ENCODE peak calls at places on chromosomes 6 and 20, in six cellular contexts. R is effector memory CD4-positive, alpha-beta T cell; M is heart left ventricle; S is ascending aorta; E is right lobe of liver; A is body of pancreas. V is an unnamed sample. For H3K4me1, the result is how much of the 10 kb centered on the place peaks cover.

GRCh38 chr6:21393426-21394165 is 200.0 kb upstream of the SOX4 start:
- DNase-seq in R (no peak), M (no peak), S (no peak), E (no peak), A (no peak), V (no peak)

GRCh38 chr6:119006972-119007371 is 71.5 kb downstream of the FAM184A start:
- DNase-seq in R (no peak), M (no peak), S (no peak), E (no peak), A (no peak), V (no peak)

GRCh38 chr6:47355496-47355895 is 45.8 kb upstream of the TNFRSF21 start:
- DNase-seq in R (no peak), M (no peak), S (no peak), E (no peak), A (no peak), V (no peak)

GRCh38 chr20:51650685-51651134 is 108.2 kb upstream of the NFATC2 start:
- DNase-seq in R (no peak), M (no peak), S (no peak), E (no peak), A (no peak), V (no peak)

GRCh38 chr20:53316221-53316937 is 277.3 kb downstream of the ZNF217 start:
- DNase-seq in R (no peak), M (no peak), S (no peak), E (no peak), A (no peak), V (no peak)

GRCh38 chr6:114342826-114343781 is at the start of gene HS3ST5:
- DNase-seq in R (no peak), M (peak), S (no peak), E (peak), A (peak), V (peak)

GRCh38 chr20:3486850-3487249 is 16.0 kb downstream of the ATRN start:
- DNase-seq in R (no peak), M (no peak), S (no peak), E (no peak), A (no peak), V (no peak)

GRCh38 chr6:147190556-147190955 is 13.7 kb upstream of the STXBP5 start:
- DNase-seq in R (no peak), M (no peak), S (no peak), E (no peak), A (no peak), V (no peak)

GRCh38 chr6:24833711-24834386 is 35.1 kb upstream of the ARMH2 start:
- DNase-seq in R (no peak), M (no peak), S (no peak), E (no peak), A (no peak), V (no peak)

GRCh38 chr6:113376847-113377165 is 480.3 kb upstream of the MARCKS start:
- DNase-seq in R (no peak), M (no peak), S (no peak), E (no peak), A (no peak), V (no peak)

GRCh38 chr20:9444921-9445320 is 69.5 kb upstream of the LAMP5 start:
- DNase-seq in R (no peak), M (no peak), S (no peak), E (no peak), A (no peak), V (no peak)

GRCh38 chr6:135680964-135681913 is 170.3 kb upstream of the PDE7B start:
- DNase-seq in R (no peak), M (no peak), S (no peak), E (peak), A (no peak), V (no peak)

GRCh38 chr20:53834044-53834442 is 236.4 kb downstream of the BCAS1 start:
- DNase-seq in R (no peak), M (no peak), S (no peak), E (no peak), A (no peak), V (no peak)

GRCh38 chr6:39344821-39345280 is 22.3 kb upstream of the KCNK16 start:
- DNase-seq in R (no peak), M (peak), S (no peak), E (no peak), A (no peak), V (no peak)

GRCh38 chr20:528923-529594 is 14.5 kb downstream of the CSNK2A1 start:
- DNase-seq in R (no peak), M (no peak), S (no peak), E (no peak), A (no peak), V (no peak)

GRCh38 chr6:166478782-166479592 is 96.2 kb upstream of the MPC1 start:
- DNase-seq in R (no peak), M (no peak), S (no peak), E (no peak), A (no peak), V (peak)

GRCh38 chr20:63635431-63636141 is 8.7 kb upstream of the GMEB2 start:
- DNase-seq in R (peak), M (no peak), S (no peak), E (no peak), A (no peak), V (no peak)

GRCh38 chr6:133953634-133954415 is 801 bp downstream of the TBPL1 start:
- DNase-seq in R (no peak), M (no peak), S (no peak), E (no peak), A (peak), V (no peak)

GRCh38 chr20:3679749-3680700 is 1.8 kb downstream of the ADAM33 start:
- DNase-seq in R (no peak), M (peak), S (peak), E (no peak), A (no peak), V (no peak)

GRCh38 chr6:33217681-33218080 is 9.4 kb downstream of the RING1 start:
- DNase-seq in R (no peak), M (no peak), S (no peak), E (peak), A (no peak), V (no peak)

GRCh38 chr6:157099912-157100593 is 223.3 kb downstream of the TMEM242 start:
- DNase-seq in R (peak), M (no peak), S (no peak), E (no peak), A (no peak), V (no peak)

GRCh38 chr6:117270121-117270959 is 5.0 kb downstream of the VGLL2 start:
- DNase-seq in R (no peak), M (no peak), S (no peak), E (no peak), A (no peak), V (no peak)

GRCh38 chr6:56671651-56672461 is 29.2 kb upstream of the DST start:
- DNase-seq in R (no peak), M (no peak), S (no peak), E (no peak), A (no peak), V (no peak)

GRCh38 chr6:34530753-34531365 is 25.3 kb downstream of the SPDEF start:
- DNase-seq in R (no peak), M (no peak), S (no peak), E (no peak), A (no peak), V (peak)

GRCh38 chr6:142444388-142444787 is 142.6 kb downstream of the ADGRG6 start:
- DNase-seq in R (no peak), M (no peak), S (no peak), E (no peak), A (no peak), V (no peak)

GRCh38 chr6:40599580-40599979 is 12.4 kb upstream of the LRFN2 start:
- DNase-seq in R (no peak), M (no peak), S (no peak), E (no peak), A (peak), V (no peak)

GRCh38 chr6:127641905-127642304 is 64.9 kb downstream of the C6orf58 start:
- DNase-seq in R (no peak), M (no peak), S (no peak), E (no peak), A (peak), V (no peak)

GRCh38 chr6:132070356-132070755 is 119.2 kb upstream of the CCN2 start:
- DNase-seq in R (no peak), M (no peak), S (no peak), E (no peak), A (no peak), V (no peak)

GRCh38 chr6:157045831-157046454 is 268.8 kb downstream of the ARID1B start:
- DNase-seq in R (no peak), M (no peak), S (no peak), E (no peak), A (no peak), V (no peak)

GRCh38 chr6:119484598-119484997 is 135.0 kb upstream of the MAN1A1 start:
- DNase-seq in R (no peak), M (no peak), S (no peak), E (no peak), A (no peak), V (no peak)

GRCh38 chr6:16770701-16771569 is 9.7 kb upstream of the ATXN1 start:
- DNase-seq in R (peak), M (peak), S (peak), E (peak), A (peak), V (peak)

GRCh38 chr20:39294137-39294725 is 332.1 kb downstream of the DHX35 start:
- DNase-seq in R (no peak), M (no peak), S (no peak), E (no peak), A (no peak), V (no peak)

GRCh38 chr20:63265891-63266515 is 6.6 kb upstream of the ARFGAP1 start:
- DNase-seq in R (no peak), M (no peak), S (no peak), E (no peak), A (no peak), V (no peak)

GRCh38 chr20:62795023-62795761 is 1.1 kb upstream of the MRGBP start:
- DNase-seq in R (peak), M (peak), S (no peak), E (no peak), A (peak), V (peak)

GRCh38 chr6:26478985-26479278 is 21.2 kb upstream of the BTN1A1 start:
- DNase-seq in R (no peak), M (no peak), S (no peak), E (no peak), A (no peak), V (no peak)
- H3K4me1 ChIP-seq in R (under half), M (under half), S (under half), E (under half), A (under half), V (under half)

GRCh38 chr6:4940416-4940815 is 63.4 kb downstream of the RPP40 start:
- DNase-seq in R (no peak), M (no peak), S (no peak), E (no peak), A (no peak), V (no peak)

GRCh38 chr6:4943716-4944115 is 60.1 kb downstream of the RPP40 start:
- DNase-seq in R (no peak), M (no peak), S (no peak), E (no peak), A (no peak), V (no peak)

GRCh38 chr6:4941782-4942672 is 61.8 kb downstream of the RPP40 start:
- DNase-seq in R (no peak), M (peak), S (no peak), E (peak), A (peak), V (no peak)

GRCh38 chr6:4944325-4944724 is 59.5 kb downstream of the RPP40 start:
- DNase-seq in R (no peak), M (no peak), S (no peak), E (peak), A (no peak), V (no peak)

GRCh38 chr6:4942673-4943009 is 61.2 kb downstream of the RPP40 start:
- DNase-seq in R (no peak), M (no peak), S (no peak), E (no peak), A (no peak), V (no peak)
- H3K27ac ChIP-seq in R (no peak), M (no peak), S (no peak), E (no peak), A (no peak), V (peak)

GRCh38 chr6:43276180-43277082 is 21.6 kb upstream of the SLC22A7 start:
- DNase-seq in R (no peak), M (no peak), S (no peak), E (peak), A (no peak), V (no peak)
- H3K4me3 ChIP-seq in R (peak), M (peak), S (peak), E (no peak), A (no peak), V (no peak)

GRCh38 chr20:44648579-44648978 is 2.9 kb downstream of the ADA start:
- DNase-seq in R (no peak), M (peak), S (no peak), E (no peak), A (no peak), V (no peak)

GRCh38 chr20:44644384-44645131 is 6.9 kb downstream of the ADA start:
- DNase-seq in R (peak), M (no peak), S (no peak), E (no peak), A (no peak), V (no peak)

GRCh38 chr20:44646023-44646640 is 5.4 kb downstream of the ADA start:
- DNase-seq in R (no peak), M (no peak), S (no peak), E (no peak), A (no peak), V (no peak)

GRCh38 chr20:44648068-44648467 is 3.4 kb downstream of the ADA start:
- DNase-seq in R (no peak), M (peak), S (no peak), E (no peak), A (no peak), V (no peak)

DNA sequence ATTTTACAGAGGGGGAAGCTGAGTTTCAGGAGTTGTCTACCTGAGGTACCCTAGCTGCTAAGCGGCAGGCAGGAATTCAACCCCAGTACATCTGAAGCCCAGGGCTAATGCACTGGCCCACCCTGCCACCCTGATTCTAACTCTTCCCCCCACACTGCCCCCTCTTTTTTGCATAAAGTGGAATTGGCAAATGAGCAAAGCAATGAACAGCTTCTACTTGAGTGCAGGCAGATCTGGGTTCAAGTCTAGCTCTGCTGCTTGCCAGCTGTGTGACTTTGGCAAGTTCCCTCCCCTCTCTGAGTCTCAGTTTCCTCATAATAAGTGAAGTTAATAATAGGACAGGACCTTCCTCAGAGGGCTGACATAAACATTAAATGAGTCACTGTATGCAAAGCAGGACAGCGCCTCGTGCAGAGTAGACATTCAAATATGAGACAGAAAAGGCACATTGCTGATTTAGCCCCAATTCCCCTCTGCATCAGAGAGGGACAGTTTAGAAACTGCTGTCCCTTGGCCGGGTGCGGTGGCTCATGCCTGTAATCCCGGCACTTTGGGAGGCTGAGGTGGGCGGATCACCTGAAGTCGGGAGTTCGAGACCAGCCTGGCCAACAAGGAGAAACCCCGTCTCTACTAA is 4.7 kb downstream of the ADA start:
- DNase-seq in R (no peak), M (no peak), S (no peak), E (no peak), A (no peak), V (no peak)
- H3K4me1 ChIP-seq in R (half or more), M (half or more), S (under half), E (under half), A (under half), V (under half)

DNA sequence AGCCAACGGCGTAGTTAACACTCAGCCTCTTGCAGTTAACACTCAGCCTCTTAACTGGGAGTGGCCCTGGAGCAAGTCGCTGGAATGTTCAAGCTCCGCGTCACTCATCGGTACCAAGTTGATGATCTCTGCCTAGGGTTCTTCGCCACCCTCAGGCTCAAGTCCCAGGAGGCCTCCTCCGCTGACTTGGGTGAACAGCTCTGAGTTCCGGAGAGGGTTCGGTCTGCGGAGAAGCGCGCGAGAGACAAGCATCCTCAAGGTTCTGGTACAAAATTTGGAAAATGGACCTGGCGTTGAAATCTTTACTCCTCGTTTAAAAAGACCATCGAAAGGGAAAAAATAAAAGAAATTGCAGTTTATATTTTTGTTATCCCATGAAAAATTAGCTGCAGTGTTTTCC is 876 bp upstream of the DSP start:
- DNase-seq in R (no peak), M (peak), S (no peak), E (no peak), A (no peak), V (no peak)
- H3K27ac ChIP-seq in R (no peak), M (peak), S (no peak), E (peak), A (peak), V (no peak)

GRCh38 chr6:130019796-130020105 is 1.4 kb downstream of the L3MBTL3 start:
- DNase-seq in R (no peak), M (no peak), S (no peak), E (no peak), A (no peak), V (no peak)
- H3K4me3 ChIP-seq in R (peak), M (peak), S (peak), E (peak), A (peak), V (peak)

GRCh38 chr6:111982681-111983080 is 71.2 kb upstream of the CCN6 start:
- DNase-seq in R (no peak), M (no peak), S (no peak), E (no peak), A (no peak), V (no peak)

GRCh38 chr6:111983197-111983596 is 70.7 kb upstream of the CCN6 start:
- DNase-seq in R (no peak), M (no peak), S (no peak), E (no peak), A (no peak), V (no peak)

GRCh38 chr6:111985202-111985731 is 68.6 kb upstream of the CCN6 start:
- DNase-seq in R (no peak), M (no peak), S (no peak), E (no peak), A (no peak), V (no peak)

GRCh38 chr6:111984081-111984480 is 69.8 kb upstream of the CCN6 start:
- DNase-seq in R (no peak), M (no peak), S (no peak), E (no peak), A (no peak), V (no peak)

GRCh38 chr6:111984516-111985201 is 69.2 kb upstream of the CCN6 start:
- DNase-seq in R (no peak), M (no peak), S (no peak), E (no peak), A (no peak), V (no peak)
- H3K4me1 ChIP-seq in R (under half), M (under half), S (under half), E (under half), A (under half), V (under half)

GRCh38 chr6:18439581-18439980 is 52.4 kb downstream of the RNF144B start:
- DNase-seq in R (no peak), M (no peak), S (no peak), E (no peak), A (no peak), V (no peak)
- H3K27ac ChIP-seq in R (no peak), M (no peak), S (no peak), E (no peak), A (no peak), V (no peak)